ENCODE peak calls at places on chromosomes 4 and X, in six cellular contexts. O is GM12878, B is endothelial cell of umbilical vein, Y is A549, S is HepG2, A is K562. U is an unnamed sample.

GRCh38 chr4:170025523-170026252 is 507 bp downstream of the MFAP3L start:
- DNase-seq in O (no peak), B (no peak), Y (peak), S (no peak), A (no peak), U (no peak)

GRCh38 chr4:140932646-140933045 is 176.5 kb upstream of the TBC1D9 start:
- DNase-seq in O (no peak), B (no peak), Y (no peak), S (no peak), A (no peak), U (no peak)

GRCh38 chr4:139875456-139875855 is 209.8 kb downstream of the MGST2 start:
- DNase-seq in O (no peak), B (no peak), Y (no peak), S (no peak), A (no peak), U (no peak)

GRCh38 chr4:53477038-53477565 is 99.7 kb downstream of the FIP1L1 start:
- DNase-seq in O (no peak), B (no peak), Y (no peak), S (peak), A (no peak), U (no peak)

GRCh38 chrX:35115205-35115604 is 172.6 kb downstream of the FAM47B start:
- DNase-seq in O (no peak), B (peak), Y (no peak), S (no peak), A (no peak), U (no peak)

GRCh38 chr4:62324215-62324614 is 1124.1 kb downstream of the ADGRL3 start:
- DNase-seq in O (no peak), B (no peak), Y (no peak), S (no peak), A (no peak), U (no peak)

GRCh38 chr4:658681-659667 is 15.1 kb downstream of the ATP5ME start:
- DNase-seq in O (no peak), B (no peak), Y (no peak), S (peak), A (no peak), U (no peak)

GRCh38 chr4:123555500-123556273 is 159.1 kb downstream of the SPRY1 start:
- DNase-seq in O (no peak), B (peak), Y (peak), S (peak), A (no peak), U (peak)

GRCh38 chr4:20444599-20445337 is 193.1 kb downstream of the SLIT2 start:
- DNase-seq in O (no peak), B (no peak), Y (no peak), S (no peak), A (no peak), U (no peak)

GRCh38 chrX:48919360-48919821 is 567 bp upstream of the PIM2 start:
- DNase-seq in O (no peak), B (no peak), Y (no peak), S (no peak), A (no peak), U (no peak)

GRCh38 chr4:128191115-128191897 is 96.3 kb downstream of the PGRMC2 start:
- DNase-seq in O (peak), B (peak), Y (peak), S (peak), A (peak), U (peak)

GRCh38 chrX:137051978-137052640 is 18.3 kb upstream of the GPR101 start:
- DNase-seq in O (peak), B (peak), Y (peak), S (peak), A (peak), U (peak)
- TF ChIP-seq CTCF in O (peak), B (peak), Y (peak), S (peak), A (peak), U (peak)

GRCh38 chrX:26309262-26309661 is 93.3 kb downstream of the MAGEB5 start:
- DNase-seq in O (no peak), B (no peak), Y (no peak), S (no peak), A (no peak), U (no peak)
- TF ChIP-seq MYC in O (no peak), B (no peak), Y (no peak), S (no peak), A (no peak), U (no peak)

GRCh38 chr4:107863416-107863815 is 38.7 kb downstream of the SGMS2 start:
- DNase-seq in O (no peak), B (no peak), Y (no peak), S (no peak), A (no peak), U (no peak)
- H3K4me3 ChIP-seq in O (no peak), B (no peak), Y (no peak), S (no peak), A (no peak), U (no peak)

GRCh38 chr4:35725131-35725530 is 519.2 kb downstream of the ARAP2 start:
- DNase-seq in O (no peak), B (no peak), Y (no peak), S (peak), A (no peak), U (peak)
- TF ChIP-seq CTCF in O (peak), B (no peak), Y (no peak), S (peak), A (no peak), U (peak)

DNA sequence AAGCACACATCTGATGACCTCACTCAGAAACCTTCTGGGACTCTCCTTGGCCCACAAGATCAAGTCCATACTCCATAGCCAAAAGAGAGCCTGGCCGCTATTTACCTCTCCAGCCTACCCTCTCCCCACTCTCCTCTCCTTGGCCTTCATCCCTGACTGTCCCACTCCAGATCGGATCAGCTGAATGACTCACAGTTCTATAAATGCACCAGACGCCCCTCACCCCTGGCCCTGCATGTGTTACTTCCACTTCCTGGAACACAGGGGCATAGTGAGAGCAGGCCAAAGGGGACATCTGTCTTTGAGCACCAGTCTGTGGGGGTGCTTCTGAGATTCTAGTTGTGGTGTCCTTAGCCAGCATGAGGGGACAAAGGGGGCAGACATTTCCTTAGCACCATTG is 62.4 kb downstream of the PJA1 start:
- DNase-seq in O (no peak), B (no peak), Y (no peak), S (no peak), A (no peak), U (peak)
- TF ChIP-seq MYC in O (no peak), B (no peak), Y (no peak), S (no peak), A (no peak), U (no peak)

DNA sequence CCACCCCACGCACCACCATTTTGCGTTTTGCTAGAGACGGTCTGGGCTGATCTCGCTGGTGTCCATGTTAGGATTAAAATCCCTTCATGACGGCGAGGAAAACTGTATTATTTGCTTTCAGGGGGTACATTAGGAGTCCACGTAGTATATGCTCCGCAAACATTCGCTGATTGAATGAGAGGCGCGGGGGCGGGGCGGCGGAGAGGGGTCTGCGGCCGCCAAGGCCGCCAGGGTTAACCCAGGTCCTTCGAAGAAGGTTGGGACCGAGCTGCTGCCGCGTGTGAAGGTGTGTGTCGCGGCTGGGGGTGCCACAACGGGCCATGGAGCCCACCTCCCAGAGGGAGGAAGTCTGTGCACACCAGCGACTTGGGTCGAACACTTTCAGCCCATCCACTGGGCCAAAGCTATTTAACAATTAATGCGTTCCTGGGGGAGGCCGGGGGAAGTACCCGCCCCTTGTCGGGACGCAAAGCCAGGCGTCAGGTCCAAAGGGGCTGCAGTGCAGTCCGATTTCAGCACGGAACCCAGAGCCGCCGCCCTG is 6.4 kb upstream of the PITX2 start:
- DNase-seq in O (no peak), B (no peak), Y (no peak), S (no peak), A (no peak), U (no peak)
- H3K4me3 ChIP-seq in O (no peak), B (no peak), Y (no peak), S (no peak), A (no peak), U (no peak)

DNA sequence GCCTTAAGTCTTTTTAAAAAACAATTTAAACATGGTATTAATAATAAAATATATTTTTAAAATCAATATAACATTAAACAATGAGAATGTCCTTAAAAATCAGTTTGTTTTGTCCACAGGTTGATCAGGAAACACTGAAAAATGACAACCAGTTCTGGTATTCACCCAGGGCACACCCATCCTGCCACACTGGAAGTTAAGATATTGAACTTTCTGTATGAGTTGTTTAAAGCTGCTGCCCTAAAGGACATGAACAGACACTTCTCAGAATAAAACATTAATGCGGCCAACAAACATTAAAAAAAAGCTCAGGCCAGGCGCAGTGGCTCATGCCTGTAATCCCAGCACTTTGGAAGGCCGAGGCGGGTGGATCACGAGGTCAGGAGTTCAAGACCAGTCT is 15.0 kb upstream of the HOPX start:
- DNase-seq in O (no peak), B (no peak), Y (no peak), S (no peak), A (no peak), U (no peak)
- TF ChIP-seq CTCF in O (no peak), B (no peak), Y (no peak), S (no peak), A (no peak), U (no peak)

U was measured in NB4.